ENCODE peak calls at places on chromosomes 1 and 21, in six cellular contexts. R is AG20443; K is smooth muscle cell of the brain vasculature; B is activated T-helper 1 cell treated with anti-CD3 and anti-CD28 coated beads, Interleukin-12 subunit alpha, Interleukin-12 subunit beta, Interleukin-2, Interleukin-4 antibody, amounts not matched to agents 30 ng/mL and 10 ng/mL and 1 ng/mL, durations not matched to agents 14 hours and 24 hours and 36 hours; L is ovary; I is adipocyte. D is an unnamed sample.

GRCh38 chr1:9047019-9047418 is 20.8 kb upstream of the SLC2A7 start:
- DNase-seq in K (no peak), B (no peak), I (no peak), L (no peak), R (no peak), D (no peak)

GRCh38 chr1:223230161-223230881 is 87.3 kb upstream of the TLR5 start:
- DNase-seq in K (no peak), L (no peak), R (peak; percentile 79), I (peak; percentile 60), B (no peak), D (no peak)

GRCh38 chr1:54763814-54764131 is 550 bp downstream of the PARS2 start:
- DNase-seq in L (no peak), K (no peak), I (no peak), B (peak; percentile 8), R (no peak), D (no peak)

GRCh38 chr21:16891821-16892220 is 621.0 kb upstream of the CXADR start:
- DNase-seq in L (no peak), R (peak; percentile 67), I (peak; percentile 85), B (no peak), K (peak; percentile 26), D (peak; percentile 84)

GRCh38 chr1:10451286-10451685 is 1.5 kb downstream of the CORT start:
- DNase-seq in B (no peak), K (no peak), L (no peak), R (peak; percentile 84), I (peak; percentile 74), D (no peak)

GRCh38 chr1:186188736-186189135 is 186.3 kb downstream of the TPR start:
- DNase-seq in R (no peak), I (peak; percentile 9), K (no peak), L (no peak), B (no peak), D (no peak)

GRCh38 chr1:169113613-169114119 is 7.2 kb downstream of the ATP1B1 start:
- DNase-seq in I (peak; percentile 69), L (no peak), K (no peak), B (no peak), R (peak; percentile 87), D (peak; percentile 70)

GRCh38 chr1:31655104-31655503 is 10.4 kb upstream of the PEF1 start:
- DNase-seq in K (no peak), L (no peak), B (no peak), I (no peak), R (no peak), D (no peak)

GRCh38 chr21:32525282-32525681 is 60.0 kb downstream of the TCP10L start:
- DNase-seq in I (no peak), R (no peak), K (no peak), B (no peak), L (no peak), D (no peak)

GRCh38 chr1:109134423-109134822 is 20.5 kb downstream of the ELAPOR1 start:
- DNase-seq in L (no peak), K (no peak), R (no peak), I (no peak), B (no peak), D (no peak)

GRCh38 chr1:84377480-84378095 is 20.7 kb upstream of the DNASE2B start:
- DNase-seq in L (no peak), B (no peak), K (no peak), I (peak; percentile 74), R (peak; percentile 65), D (no peak)

GRCh38 chr1:224852901-224853568 is 76.4 kb upstream of the DNAH14 start:
- DNase-seq in L (no peak), R (peak; percentile 63), K (peak; percentile 15), B (no peak), I (peak; percentile 80), D (peak; percentile 26)

GRCh38 chr1:20948091-20948490 is 161.0 kb upstream of the HP1BP3 start:
- DNase-seq in L (no peak), K (no peak), B (no peak), R (no peak), I (no peak), D (no peak)

GRCh38 chr1:7491818-7492173 is 279.3 kb upstream of the VAMP3 start:
- DNase-seq in L (no peak), R (no peak), K (no peak), B (no peak), I (no peak), D (no peak)

GRCh38 chr1:222182641-222183040 is 365.3 kb downstream of the HHIPL2 start:
- DNase-seq in R (no peak), K (no peak), L (no peak), I (no peak), B (no peak), D (no peak)

GRCh38 chr21:44052830-44053226 is 40.7 kb downstream of the TRAPPC10 start:
- DNase-seq in I (no peak), B (no peak), L (no peak), K (no peak), R (no peak), D (no peak)

GRCh38 chr1:94130851-94131595 is 10.1 kb upstream of the ABCA4 start:
- DNase-seq in R (no peak), B (no peak), I (no peak), K (no peak), L (no peak), D (no peak)

GRCh38 chr1:92538413-92539061 is 51.8 kb upstream of the GFI1 start:
- DNase-seq in R (no peak), I (no peak), K (no peak), B (no peak), L (no peak), D (no peak)

GRCh38 chr1:103108525-103109150 is 316 bp upstream of the COL11A1 start:
- DNase-seq in I (no peak), L (peak; percentile 34), K (peak; percentile 67), B (no peak), R (peak; percentile 11), D (no peak)

GRCh38 chr1:214637722-214638473 is 34.9 kb downstream of the CENPF start:
- DNase-seq in I (peak; percentile 70), B (no peak), R (peak; percentile 58), L (no peak), K (peak; percentile 23), D (no peak)

GRCh38 chr21:32494946-32495703 is 82.6 kb downstream of the EVA1C start:
- DNase-seq in I (peak; percentile 75), R (peak; percentile 65), B (no peak), L (no peak), K (no peak), D (peak; percentile 56)

GRCh38 chr1:184982002-184982954 is 8.0 kb upstream of the NIBAN1 start:
- DNase-seq in I (peak; percentile 87), R (peak; percentile 78), B (peak; percentile 59), L (peak; percentile 65), K (peak; percentile 45), D (peak; percentile 19)

GRCh38 chr1:43525995-43526394 is 4.7 kb upstream of the PTPRF start:
- DNase-seq in I (peak; percentile 55), K (no peak), L (no peak), B (no peak), R (peak; percentile 67), D (no peak)

GRCh38 chr1:66446261-66447001 is 87.5 kb upstream of the SGIP1 start:
- DNase-seq in R (peak; percentile 66), L (no peak), K (peak; percentile 52), I (peak; percentile 90), B (peak; percentile 39), D (no peak)

GRCh38 chr1:30874176-30874575 is 34.4 kb downstream of the SDC3 start:
- DNase-seq in I (no peak), K (no peak), L (no peak), R (no peak), B (no peak), D (no peak)

GRCh38 chr1:6129313-6129712 is 50.8 kb downstream of the CHD5 start:
- DNase-seq in L (no peak), I (no peak), R (no peak), K (no peak), B (no peak), D (no peak)

GRCh38 chr1:119569095-119569494 is 62.1 kb downstream of the HSD3B1 start:
- DNase-seq in B (no peak), I (no peak), R (no peak), K (no peak), L (no peak), D (no peak)

GRCh38 chr1:62782197-62782886 is 1.6 kb upstream of the ATG4C start:
- DNase-seq in B (no peak), I (peak; percentile 91), L (no peak), R (peak; percentile 63), K (no peak), D (no peak)

GRCh38 chr1:69919922-69920273 is 285.5 kb downstream of the LRRC40 start:
- DNase-seq in L (no peak), I (no peak), R (no peak), B (no peak), K (no peak), D (no peak)

GRCh38 chr1:234770031-234770795 is 160.2 kb upstream of the IRF2BP2 start:
- DNase-seq in I (no peak), R (no peak), L (no peak), B (no peak), K (peak; percentile 74), D (no peak)

GRCh38 chr1:3093928-3094626 is 25.1 kb downstream of the PRDM16 start:
- DNase-seq in I (no peak), K (no peak), R (no peak), B (no peak), L (no peak), D (no peak)

GRCh38 chr1:117284408-117285215 is 73.9 kb upstream of the VTCN1 start:
- DNase-seq in I (peak; percentile 74), K (peak; percentile 18), L (no peak), B (no peak), R (peak; percentile 74), D (no peak)

GRCh38 chr1:186511761-186512637 is 51.1 kb upstream of the PDC start:
- DNase-seq in I (no peak), K (no peak), B (peak; percentile 4), R (no peak), L (no peak), D (no peak)

GRCh38 chr1:74180490-74180889 is 17.5 kb downstream of the LRRIQ3 start:
- DNase-seq in R (no peak), I (peak; percentile 71), K (no peak), L (no peak), B (no peak), D (no peak)

GRCh38 chr1:95650631-95651030 is 416.6 kb downstream of the RWDD3 start:
- DNase-seq in R (no peak), L (no peak), K (no peak), I (no peak), B (no peak), D (no peak)

GRCh38 chr1:25017436-25018109 is 87.5 kb upstream of the RUNX3 start:
- DNase-seq in K (no peak), L (no peak), B (no peak), R (peak; percentile 30), I (peak; percentile 31), D (no peak)

GRCh38 chr1:111789666-111790316 is 34.1 kb downstream of the DDX20 start:
- DNase-seq in K (no peak), L (no peak), I (peak; percentile 53), R (peak; percentile 75), B (no peak), D (no peak)

GRCh38 chr1:156858555-156858956 is 361 bp downstream of the INSRR start:
- DNase-seq in K (no peak), I (no peak), R (no peak), L (no peak), B (no peak), D (no peak)

D was measured in pulmonary artery endothelial cell.